ENCODE peak calls at places on chromosomes 3 and 15, in six cellular contexts. V, D, Y, G, F and C are unnamed samples.

GRCh38 chr3:16122661-16123060 is 51.8 kb upstream of the GALNT15 start:
- ATAC-seq in V (no peak), D (no peak), Y (no peak), G (no peak), F (no peak), C (no peak)

GRCh38 chr3:9395570-9396300 is 1.7 kb upstream of the SETD5 start:
- ATAC-seq in V (no peak), D (no peak), Y (no peak), G (no peak), F (no peak), C (no peak)

GRCh38 chr3:99972380-99973104 is 141.8 kb downstream of the FILIP1L start:
- ATAC-seq in V (no peak), D (no peak), Y (no peak), G (peak; percentile 44), F (no peak), C (peak; percentile 40)

GRCh38 chr3:65412591-65412990 is 626.1 kb downstream of the MAGI1 start:
- ATAC-seq in V (peak; percentile 59), D (peak; percentile 92), Y (no peak), G (no peak), F (no peak), C (no peak)

GRCh38 chr3:102025568-102025967 is 176.3 kb downstream of the NFKBIZ start:
- ATAC-seq in V (no peak), D (no peak), Y (no peak), G (no peak), F (no peak), C (no peak)

GRCh38 chr15:38876211-38876610 is 311.6 kb upstream of the RASGRP1 start:
- ATAC-seq in V (no peak), D (no peak), Y (no peak), G (no peak), F (no peak), C (no peak)

GRCh38 chr3:55327131-55327920 is 159.8 kb downstream of the WNT5A start:
- ATAC-seq in V (no peak), D (no peak), Y (no peak), G (peak; percentile 32), F (no peak), C (no peak)

GRCh38 chr3:100144255-100144866 is 30.1 kb upstream of the FILIP1L start:
- ATAC-seq in V (no peak), D (peak; percentile 46), Y (peak; percentile 69), G (no peak), F (peak; percentile 58), C (no peak)

GRCh38 chr3:78139166-78139565 is 1099.3 kb downstream of the ROBO2 start:
- ATAC-seq in V (no peak), D (no peak), Y (no peak), G (peak; percentile 94), F (no peak), C (no peak)

GRCh38 chr15:65085990-65086679 is 9.6 kb downstream of the KBTBD13 start:
- ATAC-seq in V (no peak), D (peak; percentile 76), Y (peak; percentile 91), G (no peak), F (no peak), C (no peak)

GRCh38 chr15:34609658-34610057 is 26.2 kb upstream of the GOLGA8B start:
- ATAC-seq in V (no peak), D (no peak), Y (no peak), G (no peak), F (peak; percentile 64), C (no peak)

GRCh38 chr3:13222891-13223573 is 149.8 kb upstream of the IQSEC1 start:
- ATAC-seq in V (no peak), D (no peak), Y (no peak), G (no peak), F (no peak), C (no peak)

GRCh38 chr3:111336511-111336910 is 205.5 kb upstream of the CD96 start:
- ATAC-seq in V (no peak), D (no peak), Y (no peak), G (no peak), F (peak; percentile 49), C (no peak)

GRCh38 chr15:59303641-59304433 is 68.8 kb downstream of the MYO1E start:
- ATAC-seq in V (no peak), D (peak; percentile 33), Y (peak; percentile 52), G (no peak), F (no peak), C (no peak)

GRCh38 chr3:98188553-98188952 is 22.1 kb downstream of the OR5H15 start:
- ATAC-seq in V (no peak), D (peak; percentile 88), Y (peak; percentile 80), G (no peak), F (no peak), C (no peak)

GRCh38 chr15:66763186-66764066 is 61.4 kb downstream of the SMAD6 start:
- ATAC-seq in V (peak; percentile 67), D (no peak), Y (no peak), G (peak; percentile 32), F (no peak), C (peak; percentile 77)

GRCh38 chr15:64089553-64090280 is 3.9 kb downstream of the CIAO2A start:
- ATAC-seq in V (no peak), D (no peak), Y (no peak), G (no peak), F (no peak), C (no peak)

GRCh38 chr3:172626241-172626640 is 84.6 kb downstream of the NCEH1 start:
- ATAC-seq in V (no peak), D (no peak), Y (peak; percentile 51), G (peak; percentile 72), F (no peak), C (no peak)

GRCh38 chr3:116785226-116785625 is 75.6 kb downstream of the TUSC7 start:
- ATAC-seq in V (no peak), D (no peak), Y (no peak), G (no peak), F (no peak), C (no peak)

GRCh38 chr3:40258555-40258954 is 51.0 kb upstream of the EIF1B start:
- ATAC-seq in V (no peak), D (no peak), Y (peak; percentile 69), G (no peak), F (no peak), C (no peak)

GRCh38 chr15:85757073-85757938 is 37.4 kb downstream of the KLHL25 start:
- ATAC-seq in V (no peak), D (no peak), Y (no peak), G (no peak), F (no peak), C (no peak)

GRCh38 chr15:62972814-62973213 is 69.7 kb upstream of the TPM1 start:
- ATAC-seq in V (peak; percentile 40), D (no peak), Y (no peak), G (peak; percentile 24), F (no peak), C (no peak)

GRCh38 chr3:152026033-152026556 is 152.7 kb downstream of the SUCNR1 start:
- ATAC-seq in V (no peak), D (no peak), Y (peak; percentile 2), G (peak; percentile 89), F (no peak), C (no peak)

GRCh38 chr3:120475722-120476385 is 25.1 kb upstream of the FSTL1 start:
- ATAC-seq in V (no peak), D (no peak), Y (no peak), G (no peak), F (no peak), C (no peak)

GRCh38 chr3:23923786-23924185 is 6.9 kb downstream of the RPL15 start:
- ATAC-seq in V (no peak), D (no peak), Y (no peak), G (peak; percentile 75), F (no peak), C (no peak)

GRCh38 chr3:71415708-71416108 is 167.8 kb downstream of the FOXP1 start:
- ATAC-seq in V (no peak), D (peak; percentile 58), Y (no peak), G (no peak), F (no peak), C (no peak)

GRCh38 chr3:32401541-32402052 is 9.9 kb downstream of the CMTM7 start:
- ATAC-seq in V (peak; percentile 79), D (peak; percentile 96), Y (no peak), G (peak; percentile 87), F (peak; percentile 77), C (peak; percentile 88)

GRCh38 chr3:89164774-89165173 is 57.4 kb downstream of the EPHA3 start:
- ATAC-seq in V (no peak), D (no peak), Y (no peak), G (no peak), F (no peak), C (no peak)

GRCh38 chr3:146498002-146498736 is 28.8 kb upstream of the PLSCR2 start:
- ATAC-seq in V (no peak), D (no peak), Y (no peak), G (no peak), F (peak; percentile 74), C (no peak)

GRCh38 chr15:31266712-31267111 is 59.9 kb upstream of the KLF13 start:
- ATAC-seq in V (no peak), D (no peak), Y (no peak), G (no peak), F (peak; percentile 17), C (no peak)

GRCh38 chr15:98289747-98290146 is 329.2 kb downstream of the ARRDC4 start:
- ATAC-seq in V (no peak), D (no peak), Y (no peak), G (no peak), F (no peak), C (no peak)

DNA sequence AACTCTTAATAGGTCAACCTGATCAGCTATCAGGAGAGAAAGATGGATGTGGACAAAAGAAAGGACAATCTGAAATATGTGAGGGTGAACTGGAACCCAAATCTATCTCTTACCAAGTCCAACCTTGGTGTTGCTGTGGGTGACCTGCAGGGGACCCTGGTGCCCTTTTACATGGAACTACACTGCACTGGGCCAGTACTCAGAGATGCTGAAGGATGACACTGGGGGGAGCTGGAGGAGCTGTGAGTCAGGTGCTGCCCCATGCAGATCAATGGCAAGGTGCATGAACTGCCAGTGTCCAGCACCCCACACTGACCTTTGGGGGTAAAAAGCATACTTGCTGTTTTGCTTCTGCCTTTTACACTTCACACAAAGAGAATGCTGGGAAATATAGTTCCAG is 55.6 kb upstream of the TBC1D5 start:
- ATAC-seq in V (no peak), D (peak; percentile 88), Y (peak; percentile 85), G (no peak), F (peak; percentile 42), C (no peak)
- TF ChIP-seq CTCF in V (no peak), D (no peak), Y (peak; percentile 8), G (no peak), F (no peak), C (no peak)

DNA sequence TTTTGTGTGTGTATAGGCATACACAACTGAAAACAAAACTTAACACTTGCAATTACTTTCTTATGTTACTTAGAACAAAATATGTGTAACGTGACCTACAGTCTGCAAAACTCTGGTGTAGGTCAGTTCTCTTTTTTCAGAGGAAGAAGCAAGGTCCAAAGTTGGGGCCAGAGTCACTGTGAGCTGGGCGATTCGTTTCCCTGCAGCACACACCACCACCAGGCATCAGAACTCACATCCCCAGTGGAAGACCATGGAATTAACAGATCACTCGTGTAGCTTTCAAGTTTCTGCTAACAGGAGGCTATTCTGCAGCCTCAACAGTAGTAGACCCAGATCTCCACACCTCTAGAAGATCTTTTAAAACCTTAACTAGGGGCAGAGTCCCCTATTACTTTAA is 25.8 kb downstream of the ANP32A start:
- ATAC-seq in V (no peak), D (peak; percentile 80), Y (no peak), G (peak; percentile 15), F (no peak), C (no peak)
- TF ChIP-seq CTCF in V (no peak), D (no peak), Y (no peak), G (no peak), F (no peak), C (no peak)

GRCh38 chr15:70670680-70671079 is 92.7 kb downstream of the UACA start:
- ATAC-seq in V (no peak), D (no peak), Y (no peak), G (no peak), F (no peak), C (no peak)
- TF ChIP-seq CTCF in V (peak; percentile 8), D (no peak), Y (peak; percentile 29), G (peak; percentile 30), F (peak; percentile 57), C (no peak)

GRCh38 chr3:169847896-169848295 is 21.8 kb downstream of the LRRC31 start:
- ATAC-seq in V (no peak), D (no peak), Y (no peak), G (no peak), F (no peak), C (no peak)
- TF ChIP-seq CTCF in V (no peak), D (no peak), Y (no peak), G (no peak), F (no peak), C (no peak)